ENCODE peak calls at places on chromosomes 12 and 14, in ten cellular contexts. One of them, this sample, is unnamed.

GRCh38 chr12:98771811-98772752 is 127.0 kb downstream of the APAF1 start:
- DNase-seq in AG04450: no peak
- DNase-seq in cardiac fibroblast: no peak
- DNase-seq in transverse colon: no peak
- DNase-seq in mesothelial cell of epicardium: no peak
- DNase-seq in astrocyte of the spinal cord: no peak
- DNase-seq in CD4-positive, alpha-beta T cell: no peak
- DNase-seq in Peyer's patch: no peak
- DNase-seq in Panc1: no peak
- DNase-seq in cardiac muscle cell: no peak
- DNase-seq in this sample: no peak

GRCh38 chr12:121590476-121591143 is 9.8 kb upstream of the KDM2B start:
- DNase-seq in AG04450: no peak
- DNase-seq in cardiac fibroblast: no peak
- DNase-seq in transverse colon: no peak
- DNase-seq in mesothelial cell of epicardium: no peak
- DNase-seq in astrocyte of the spinal cord: peak
- DNase-seq in CD4-positive, alpha-beta T cell: peak
- DNase-seq in Peyer's patch: peak
- DNase-seq in Panc1: no peak
- DNase-seq in cardiac muscle cell: peak
- DNase-seq in this sample: no peak

GRCh38 chr12:2170376-2170775 is 117.6 kb downstream of the CACNA1C start:
- DNase-seq in AG04450: no peak
- DNase-seq in cardiac fibroblast: peak
- DNase-seq in transverse colon: no peak
- DNase-seq in mesothelial cell of epicardium: no peak
- DNase-seq in astrocyte of the spinal cord: peak
- DNase-seq in CD4-positive, alpha-beta T cell: no peak
- DNase-seq in Peyer's patch: no peak
- DNase-seq in Panc1: no peak
- DNase-seq in cardiac muscle cell: peak
- DNase-seq in this sample: no peak

GRCh38 chr12:53286448-53286847 is 8.9 kb upstream of the PFDN5 start:
- DNase-seq in AG04450: no peak
- DNase-seq in cardiac fibroblast: no peak
- DNase-seq in transverse colon: no peak
- DNase-seq in mesothelial cell of epicardium: no peak
- DNase-seq in astrocyte of the spinal cord: no peak
- DNase-seq in CD4-positive, alpha-beta T cell: no peak
- DNase-seq in Peyer's patch: no peak
- DNase-seq in Panc1: no peak
- DNase-seq in cardiac muscle cell: no peak
- DNase-seq in this sample: no peak

GRCh38 chr12:96241484-96242256 is 47.5 kb downstream of the ELK3 start:
- DNase-seq in AG04450: no peak
- DNase-seq in cardiac fibroblast: peak
- DNase-seq in transverse colon: peak
- DNase-seq in mesothelial cell of epicardium: no peak
- DNase-seq in astrocyte of the spinal cord: peak
- DNase-seq in CD4-positive, alpha-beta T cell: peak
- DNase-seq in Peyer's patch: peak
- DNase-seq in Panc1: no peak
- DNase-seq in cardiac muscle cell: peak
- DNase-seq in this sample: no peak

GRCh38 chr12:34333337-34333736 is 311.0 kb downstream of the ALG10 start:
- DNase-seq in AG04450: no peak
- DNase-seq in cardiac fibroblast: no peak
- DNase-seq in transverse colon: no peak
- DNase-seq in mesothelial cell of epicardium: no peak
- DNase-seq in astrocyte of the spinal cord: no peak
- DNase-seq in CD4-positive, alpha-beta T cell: no peak
- DNase-seq in Peyer's patch: no peak
- DNase-seq in Panc1: no peak
- DNase-seq in cardiac muscle cell: no peak
- DNase-seq in this sample: no peak

GRCh38 chr12:4246116-4246515 is 27.4 kb upstream of the CCND2 start:
- DNase-seq in AG04450: no peak
- DNase-seq in cardiac fibroblast: no peak
- DNase-seq in transverse colon: no peak
- DNase-seq in mesothelial cell of epicardium: no peak
- DNase-seq in astrocyte of the spinal cord: no peak
- DNase-seq in CD4-positive, alpha-beta T cell: no peak
- DNase-seq in Peyer's patch: no peak
- DNase-seq in Panc1: no peak
- DNase-seq in cardiac muscle cell: no peak
- DNase-seq in this sample: no peak

GRCh38 chr12:53462935-53463334 is 11.0 kb downstream of the PCBP2 start:
- DNase-seq in AG04450: no peak
- DNase-seq in cardiac fibroblast: no peak
- DNase-seq in transverse colon: no peak
- DNase-seq in mesothelial cell of epicardium: no peak
- DNase-seq in astrocyte of the spinal cord: no peak
- DNase-seq in CD4-positive, alpha-beta T cell: no peak
- DNase-seq in Peyer's patch: no peak
- DNase-seq in Panc1: no peak
- DNase-seq in cardiac muscle cell: no peak
- DNase-seq in this sample: no peak

GRCh38 chr14:22188346-22188745 is 400.7 kb downstream of the DAD1 start:
- DNase-seq in AG04450: no peak
- DNase-seq in cardiac fibroblast: no peak
- DNase-seq in transverse colon: no peak
- DNase-seq in mesothelial cell of epicardium: no peak
- DNase-seq in astrocyte of the spinal cord: peak
- DNase-seq in CD4-positive, alpha-beta T cell: no peak
- DNase-seq in Peyer's patch: no peak
- DNase-seq in Panc1: no peak
- DNase-seq in cardiac muscle cell: no peak
- DNase-seq in this sample: no peak

GRCh38 chr14:22189873-22190272 is 399.2 kb downstream of the DAD1 start:
- DNase-seq in AG04450: no peak
- DNase-seq in cardiac fibroblast: no peak
- DNase-seq in transverse colon: no peak
- DNase-seq in mesothelial cell of epicardium: no peak
- DNase-seq in astrocyte of the spinal cord: no peak
- DNase-seq in CD4-positive, alpha-beta T cell: no peak
- DNase-seq in Peyer's patch: no peak
- DNase-seq in Panc1: no peak
- DNase-seq in cardiac muscle cell: no peak
- DNase-seq in this sample: no peak

GRCh38 chr14:22180045-22180444 is 409.0 kb downstream of the DAD1 start:
- DNase-seq in AG04450: no peak
- DNase-seq in cardiac fibroblast: no peak
- DNase-seq in transverse colon: no peak
- DNase-seq in mesothelial cell of epicardium: no peak
- DNase-seq in astrocyte of the spinal cord: no peak
- DNase-seq in CD4-positive, alpha-beta T cell: no peak
- DNase-seq in Peyer's patch: no peak
- DNase-seq in Panc1: no peak
- DNase-seq in cardiac muscle cell: no peak
- DNase-seq in this sample: no peak

GRCh38 chr14:22184157-22185025 is 404.6 kb downstream of the DAD1 start:
- DNase-seq in AG04450: no peak
- DNase-seq in cardiac fibroblast: peak
- DNase-seq in transverse colon: no peak
- DNase-seq in mesothelial cell of epicardium: no peak
- DNase-seq in astrocyte of the spinal cord: peak
- DNase-seq in CD4-positive, alpha-beta T cell: no peak
- DNase-seq in Peyer's patch: no peak
- DNase-seq in Panc1: no peak
- DNase-seq in cardiac muscle cell: no peak
- DNase-seq in this sample: no peak

DNA sequence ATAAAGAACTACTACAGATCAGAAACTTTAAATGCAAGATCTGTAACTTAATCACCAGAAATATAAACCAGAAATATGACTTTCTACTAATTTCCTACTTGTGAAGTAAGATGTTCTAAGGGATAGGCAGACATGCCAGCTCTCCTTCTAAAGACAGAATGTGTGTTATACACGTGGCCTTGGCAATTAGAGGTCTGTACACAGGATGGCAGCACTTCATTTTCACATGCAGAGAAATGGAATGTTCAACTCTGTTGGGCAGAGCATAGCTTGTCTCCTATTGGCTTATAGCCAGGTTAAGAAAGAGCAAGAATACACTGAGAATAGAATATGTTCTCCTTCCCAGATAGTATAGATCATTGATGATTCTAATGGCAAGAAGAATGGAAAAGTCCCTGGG is 403.8 kb downstream of the DAD1 start:
- DNase-seq in AG04450: no peak
- DNase-seq in cardiac fibroblast: peak
- DNase-seq in transverse colon: no peak
- DNase-seq in mesothelial cell of epicardium: no peak
- DNase-seq in astrocyte of the spinal cord: peak
- DNase-seq in CD4-positive, alpha-beta T cell: no peak
- DNase-seq in Peyer's patch: no peak
- DNase-seq in Panc1: no peak
- DNase-seq in cardiac muscle cell: peak
- DNase-seq in this sample: no peak
- TF ChIP-seq CTCF in AG04450: peak
- TF ChIP-seq CTCF in cardiac fibroblast: no peak
- TF ChIP-seq CTCF in transverse colon: no peak
- TF ChIP-seq CTCF in mesothelial cell of epicardium: no peak
- TF ChIP-seq CTCF in astrocyte of the spinal cord: peak
- TF ChIP-seq CTCF in CD4-positive, alpha-beta T cell: no peak
- TF ChIP-seq CTCF in Peyer's patch: peak
- TF ChIP-seq CTCF in Panc1: no peak
- TF ChIP-seq CTCF in cardiac muscle cell: no peak
- TF ChIP-seq CTCF in this sample: no peak

GRCh38 chr14:96178674-96179321 is 25.8 kb upstream of the BDKRB2 start:
- DNase-seq in AG04450: no peak
- DNase-seq in cardiac fibroblast: no peak
- DNase-seq in transverse colon: no peak
- DNase-seq in mesothelial cell of epicardium: no peak
- DNase-seq in astrocyte of the spinal cord: no peak
- DNase-seq in CD4-positive, alpha-beta T cell: no peak
- DNase-seq in Peyer's patch: no peak
- DNase-seq in Panc1: no peak
- DNase-seq in cardiac muscle cell: no peak
- DNase-seq in this sample: no peak
- TF ChIP-seq CTCF in AG04450: peak
- TF ChIP-seq CTCF in cardiac fibroblast: no peak
- TF ChIP-seq CTCF in transverse colon: no peak
- TF ChIP-seq CTCF in mesothelial cell of epicardium: no peak
- TF ChIP-seq CTCF in astrocyte of the spinal cord: no peak
- TF ChIP-seq CTCF in CD4-positive, alpha-beta T cell: no peak
- TF ChIP-seq CTCF in Peyer's patch: no peak
- TF ChIP-seq CTCF in Panc1: no peak
- TF ChIP-seq CTCF in cardiac muscle cell: no peak
- TF ChIP-seq CTCF in this sample: no peak

DNA sequence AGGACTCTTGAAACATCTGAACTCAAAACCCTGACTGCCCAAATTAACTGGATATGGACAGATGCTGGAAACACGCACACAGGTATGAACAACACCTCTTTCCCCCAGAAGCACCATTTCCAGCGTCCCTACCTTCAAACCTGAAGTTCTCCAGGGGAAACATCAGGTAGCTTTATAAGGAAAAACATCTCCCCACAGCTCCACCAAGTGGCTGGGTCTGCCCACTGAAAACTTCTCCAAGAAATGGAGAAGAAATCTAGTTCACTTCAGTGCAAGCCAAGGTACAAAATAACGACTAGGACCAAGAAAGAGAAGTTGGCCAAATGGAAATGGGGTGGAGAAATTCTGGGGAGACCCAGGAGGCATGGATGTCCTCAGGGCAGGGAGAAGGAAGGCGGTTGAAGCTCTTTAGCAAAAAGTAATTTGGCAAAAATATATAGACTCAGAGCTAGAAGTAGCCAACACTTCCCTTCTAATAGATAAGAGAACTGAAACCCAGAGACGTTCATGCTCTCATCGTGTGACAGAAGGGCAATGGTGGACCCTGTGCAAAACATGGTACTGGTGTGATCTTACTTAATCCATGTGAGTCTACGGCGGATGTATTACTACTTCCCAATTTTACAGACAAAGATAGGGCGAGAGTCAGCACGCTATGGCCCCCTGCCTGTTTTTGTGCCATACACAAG is 10.5 kb upstream of the NUAK1 start:
- DNase-seq in AG04450: no peak
- DNase-seq in cardiac fibroblast: peak
- DNase-seq in transverse colon: peak
- DNase-seq in mesothelial cell of epicardium: no peak
- DNase-seq in astrocyte of the spinal cord: peak
- DNase-seq in CD4-positive, alpha-beta T cell: no peak
- DNase-seq in Peyer's patch: no peak
- DNase-seq in Panc1: no peak
- DNase-seq in cardiac muscle cell: peak
- DNase-seq in this sample: no peak
- TF ChIP-seq CTCF in AG04450: peak
- TF ChIP-seq CTCF in cardiac fibroblast: peak
- TF ChIP-seq CTCF in transverse colon: peak
- TF ChIP-seq CTCF in mesothelial cell of epicardium: peak
- TF ChIP-seq CTCF in astrocyte of the spinal cord: peak
- TF ChIP-seq CTCF in CD4-positive, alpha-beta T cell: peak
- TF ChIP-seq CTCF in Peyer's patch: peak
- TF ChIP-seq CTCF in Panc1: peak
- TF ChIP-seq CTCF in cardiac muscle cell: peak
- TF ChIP-seq CTCF in this sample: no peak

GRCh38 chr12:8696402-8697100 is 1.2 kb upstream of the RIMKLB start:
- DNase-seq in AG04450: no peak
- DNase-seq in cardiac fibroblast: no peak
- DNase-seq in transverse colon: no peak
- DNase-seq in mesothelial cell of epicardium: no peak
- DNase-seq in astrocyte of the spinal cord: no peak
- DNase-seq in CD4-positive, alpha-beta T cell: no peak
- DNase-seq in Peyer's patch: no peak
- DNase-seq in Panc1: no peak
- DNase-seq in cardiac muscle cell: no peak
- DNase-seq in this sample: no peak

GRCh38 chr12:8697476-8698131 is at the start of gene RIMKLB:
- DNase-seq in AG04450: no peak
- DNase-seq in cardiac fibroblast: peak
- DNase-seq in transverse colon: peak
- DNase-seq in mesothelial cell of epicardium: peak
- DNase-seq in astrocyte of the spinal cord: peak
- DNase-seq in CD4-positive, alpha-beta T cell: peak
- DNase-seq in Peyer's patch: peak
- DNase-seq in Panc1: no peak
- DNase-seq in cardiac muscle cell: peak
- DNase-seq in this sample: peak

GRCh38 chr12:8698132-8698829 is 490 bp downstream of the RIMKLB start:
- DNase-seq in AG04450: no peak
- DNase-seq in cardiac fibroblast: peak
- DNase-seq in transverse colon: peak
- DNase-seq in mesothelial cell of epicardium: no peak
- DNase-seq in astrocyte of the spinal cord: peak
- DNase-seq in CD4-positive, alpha-beta T cell: peak
- DNase-seq in Peyer's patch: peak
- DNase-seq in Panc1: no peak
- DNase-seq in cardiac muscle cell: peak
- DNase-seq in this sample: no peak

GRCh38 chr12:8698830-8699330 is 1.1 kb downstream of the RIMKLB start:
- DNase-seq in AG04450: no peak
- DNase-seq in cardiac fibroblast: peak
- DNase-seq in transverse colon: no peak
- DNase-seq in mesothelial cell of epicardium: no peak
- DNase-seq in astrocyte of the spinal cord: no peak
- DNase-seq in CD4-positive, alpha-beta T cell: no peak
- DNase-seq in Peyer's patch: no peak
- DNase-seq in Panc1: no peak
- DNase-seq in cardiac muscle cell: no peak
- DNase-seq in this sample: no peak

DNA sequence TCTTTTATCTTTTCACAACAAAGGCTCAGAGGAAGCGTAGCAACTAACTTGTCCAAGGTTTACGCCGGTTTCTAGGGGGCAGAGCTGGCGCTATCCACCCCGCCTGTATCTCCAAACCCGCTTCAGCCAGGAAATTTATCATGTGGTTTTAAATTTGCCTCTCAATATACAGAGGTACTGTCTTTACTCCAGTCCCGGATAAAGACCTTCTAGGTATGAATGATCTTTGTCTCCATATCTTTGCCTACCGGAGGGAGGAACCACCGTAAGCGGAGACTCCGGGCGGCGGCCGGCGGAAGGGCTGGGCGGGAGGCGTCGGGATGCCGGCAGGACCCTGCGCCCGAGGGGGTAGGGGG is 693 bp upstream of the RIMKLB start:
- DNase-seq in AG04450: no peak
- DNase-seq in cardiac fibroblast: peak
- DNase-seq in transverse colon: no peak
- DNase-seq in mesothelial cell of epicardium: no peak
- DNase-seq in astrocyte of the spinal cord: peak
- DNase-seq in CD4-positive, alpha-beta T cell: no peak
- DNase-seq in Peyer's patch: no peak
- DNase-seq in Panc1: no peak
- DNase-seq in cardiac muscle cell: peak
- DNase-seq in this sample: no peak
- TF ChIP-seq CTCF in AG04450: no peak
- TF ChIP-seq CTCF in cardiac fibroblast: no peak
- TF ChIP-seq CTCF in transverse colon: no peak
- TF ChIP-seq CTCF in mesothelial cell of epicardium: no peak
- TF ChIP-seq CTCF in astrocyte of the spinal cord: no peak
- TF ChIP-seq CTCF in CD4-positive, alpha-beta T cell: no peak
- TF ChIP-seq CTCF in Peyer's patch: peak
- TF ChIP-seq CTCF in Panc1: no peak
- TF ChIP-seq CTCF in cardiac muscle cell: no peak
- TF ChIP-seq CTCF in this sample: no peak

This sample was measured in omental fat pad.